ENCODE peak calls at places on chromosomes 16 and 17, in ten cellular contexts. U, O, K, T, R, F, I, P, C and L are unnamed samples.

GRCh38 chr17:1562178-1562643 is 381 bp downstream of the PITPNA start:
- DNase-seq in K (no peak), I (no peak), U (peak), F (no peak), O (no peak), P (peak), T (peak), R (no peak), C (no peak), L (no peak)

GRCh38 chr16:81424761-81425160 is 19.8 kb upstream of the CMIP start:
- DNase-seq in K (no peak), R (peak), F (no peak), P (no peak), O (no peak), I (peak), U (no peak), C (no peak), T (no peak), L (no peak)

GRCh38 chr17:4492762-4493561 is 5.7 kb upstream of the SPNS2 start:
- DNase-seq in O (peak), T (no peak), I (no peak), P (peak), F (no peak), C (no peak), K (no peak), R (peak), U (peak), L (peak)

GRCh38 chr17:58416396-58416795 is 938 bp downstream of the RNF43 start:
- DNase-seq in O (no peak), P (no peak), U (no peak), C (no peak), T (no peak), I (no peak), R (no peak), K (no peak), F (no peak), L (no peak)

GRCh38 chr16:51884773-51885172 is 662.2 kb downstream of the TOX3 start:
- DNase-seq in C (no peak), T (no peak), P (no peak), O (no peak), U (no peak), R (no peak), F (no peak), K (no peak), I (no peak), L (peak)

GRCh38 chr16:89334988-89335802 is 117.7 kb downstream of the ZNF778 start:
- DNase-seq in F (no peak), T (no peak), C (no peak), K (no peak), U (peak), R (no peak), O (no peak), I (no peak), P (no peak), L (no peak)

GRCh38 chr17:14048169-14048568 is 21.1 kb upstream of the COX10 start:
- DNase-seq in T (no peak), K (no peak), P (no peak), F (no peak), R (no peak), C (no peak), U (no peak), O (no peak), I (no peak), L (no peak)

GRCh38 chr17:76556759-76557367 is 17.0 kb downstream of the PRCD start:
- DNase-seq in K (no peak), T (no peak), I (no peak), F (no peak), P (no peak), U (no peak), C (no peak), R (no peak), O (no peak), L (peak)

GRCh38 chr17:80471922-80472321 is 4.5 kb downstream of the NPTX1 start:
- DNase-seq in P (no peak), C (no peak), K (no peak), T (no peak), R (no peak), F (no peak), I (no peak), U (no peak), O (no peak), L (no peak)

GRCh38 chr17:51240275-51240674 is 19.6 kb downstream of the MBTD1 start:
- DNase-seq in K (no peak), U (no peak), R (no peak), P (no peak), I (no peak), F (no peak), O (no peak), C (no peak), T (no peak), L (no peak)

GRCh38 chr16:82062645-82063058 is 27.6 kb downstream of the HSD17B2 start:
- DNase-seq in T (no peak), K (no peak), O (no peak), R (no peak), I (no peak), U (no peak), C (no peak), F (no peak), P (no peak), L (peak)

GRCh38 chr17:40553694-40554534 is 11.4 kb downstream of the CCR7 start:
- DNase-seq in R (peak), K (peak), F (peak), P (peak), U (peak), I (no peak), T (no peak), C (peak), O (peak), L (peak)

GRCh38 chr17:77526728-77527355 is 386.1 kb downstream of the SEC14L1 start:
- DNase-seq in I (no peak), R (no peak), K (no peak), U (no peak), C (peak), O (no peak), P (no peak), T (no peak), F (no peak), L (no peak)

GRCh38 chr16:21685034-21685455 is 21.3 kb downstream of the OTOA start:
- DNase-seq in U (no peak), R (no peak), F (peak), K (no peak), I (no peak), P (no peak), T (no peak), C (no peak), O (no peak), L (no peak)

GRCh38 chr17:69084911-69085310 is 24.2 kb upstream of the ABCA9 start:
- DNase-seq in T (no peak), R (peak), U (peak), C (no peak), P (peak), O (no peak), I (no peak), F (no peak), K (no peak), L (peak)

GRCh38 chr17:570403-570802 is 144.2 kb downstream of the VPS53 start:
- DNase-seq in P (no peak), C (no peak), U (no peak), O (no peak), I (no peak), K (no peak), F (no peak), T (no peak), R (no peak), L (peak)

GRCh38 chr16:65583498-65583897 is 461.6 kb upstream of the CDH11 start:
- DNase-seq in K (no peak), R (no peak), P (no peak), T (no peak), C (no peak), O (no peak), I (no peak), F (no peak), U (no peak), L (no peak)

GRCh38 chr17:78796134-78796900 is 14.2 kb upstream of the CYTH1 start:
- DNase-seq in R (no peak), O (no peak), U (no peak), K (no peak), I (no peak), T (no peak), C (no peak), P (no peak), F (no peak), L (peak)

GRCh38 chr17:17539591-17539990 is 43.4 kb upstream of the RASD1 start:
- DNase-seq in T (no peak), K (no peak), U (no peak), C (no peak), I (no peak), O (no peak), F (no peak), P (no peak), R (no peak), L (no peak)

GRCh38 chr16:1580956-1581355 is 30.9 kb downstream of the IFT140 start:
- DNase-seq in R (no peak), P (peak), K (no peak), I (no peak), U (no peak), F (no peak), O (no peak), T (no peak), C (no peak), L (no peak)

GRCh38 chr17:48818361-48818841 is 1.4 kb upstream of the TTLL6 start:
- DNase-seq in T (no peak), P (peak), U (no peak), O (no peak), C (no peak), F (no peak), K (no peak), I (no peak), R (no peak), L (peak)

GRCh38 chr16:8397223-8397622 is 193.1 kb downstream of the TMEM114 start:
- DNase-seq in O (no peak), K (no peak), T (no peak), I (no peak), C (no peak), U (no peak), F (no peak), P (no peak), R (no peak), L (no peak)

GRCh38 chr16:17379121-17379571 is 91.6 kb downstream of the XYLT1 start:
- DNase-seq in K (no peak), T (no peak), U (no peak), O (no peak), I (no peak), R (no peak), F (no peak), P (no peak), C (no peak), L (peak)

GRCh38 chr17:21167303-21167702 is 40.5 kb downstream of the DHRS7B start:
- DNase-seq in R (no peak), F (no peak), I (no peak), O (no peak), T (no peak), C (no peak), K (no peak), U (no peak), P (no peak), L (no peak)

GRCh38 chr16:9913604-9914330 is 268.5 kb downstream of the GRIN2A start:
- DNase-seq in K (no peak), U (no peak), I (no peak), R (no peak), P (no peak), O (no peak), F (no peak), C (no peak), T (no peak), L (no peak)